ENCODE peak calls at places on chromosomes 13 and 19, in seven cellular contexts. B is heart right ventricle, N is fibroblast of lung, E is pancreas, C is Caco-2, W is hepatocyte, A is astrocyte. U is an unnamed sample.

GRCh38 chr19:34818270-34818669 is 45.3 kb upstream of the ZNF599 start:
- DNase-seq in A (no peak), N (no peak), B (no peak), W (no peak), E (no peak), C (no peak), U (no peak)

GRCh38 chr13:85543144-85543543 is 256.1 kb downstream of the SLITRK6 start:
- DNase-seq in C (no peak), A (no peak), N (peak; percentile 11), E (no peak), W (no peak), B (no peak), U (no peak)

GRCh38 chr13:98664047-98664446 is 87.1 kb upstream of the STK24 start:
- DNase-seq in B (no peak), A (peak; percentile 93), E (no peak), N (peak; percentile 95), C (no peak), W (no peak), U (peak; percentile 7)

GRCh38 chr19:33248104-33248503 is 22.5 kb upstream of the SLC7A10 start:
- DNase-seq in W (no peak), C (no peak), A (no peak), B (no peak), E (no peak), N (no peak), U (no peak)

GRCh38 chr13:36879218-36879938 is 40.7 kb downstream of the SMAD9 start:
- DNase-seq in N (no peak), C (no peak), W (no peak), A (no peak), B (no peak), E (no peak), U (no peak)

GRCh38 chr13:54183166-54183565 is 1154.6 kb downstream of the OLFM4 start:
- DNase-seq in C (no peak), E (no peak), A (no peak), W (no peak), N (no peak), B (no peak), U (no peak)

GRCh38 chr13:92843549-92843948 is 383.1 kb upstream of the GPC6 start:
- DNase-seq in B (no peak), C (no peak), A (peak; percentile 84), E (no peak), W (peak; percentile 10), N (peak; percentile 87), U (no peak)

GRCh38 chr19:33477781-33478180 is 43.8 kb downstream of the PEPD start:
- DNase-seq in E (no peak), N (peak; percentile 77), W (no peak), A (peak; percentile 71), C (no peak), B (no peak), U (no peak)

GRCh38 chr13:30796833-30797601 is 61.7 kb downstream of the ALOX5AP start:
- DNase-seq in W (no peak), C (no peak), A (peak; percentile 78), N (peak; percentile 81), E (no peak), B (no peak), U (no peak)

GRCh38 chr19:35269425-35270117 is 809 bp downstream of the USF2 start:
- DNase-seq in E (peak; percentile 99), A (peak; percentile 63), N (peak; percentile 77), B (peak; percentile 87), C (peak; percentile 96), W (peak; percentile 93), U (peak; percentile 74)

GRCh38 chr19:58009666-58010301 is 7.2 kb upstream of the ZNF606 start:
- DNase-seq in E (peak; percentile 82), W (peak; percentile 71), N (peak; percentile 81), B (peak; percentile 93), A (peak; percentile 70), C (peak; percentile 81), U (peak; percentile 44)

GRCh38 chr19:18542936-18543813 is at the start of gene FKBP8:
- DNase-seq in A (peak; percentile 66), W (peak; percentile 97), E (peak; percentile 98), N (peak; percentile 82), C (peak; percentile 95), B (peak; percentile 96), U (peak; percentile 93)

GRCh38 chr13:56332671-56333070 is 808.0 kb upstream of the PRR20A start:
- DNase-seq in N (no peak), C (no peak), B (no peak), A (no peak), E (no peak), W (no peak), U (no peak)

GRCh38 chr13:39876258-39876657 is 220.8 kb downstream of the COG6 start:
- DNase-seq in W (no peak), B (no peak), E (no peak), A (peak; percentile 91), N (peak; percentile 91), C (no peak), U (no peak)

GRCh38 chr13:106159295-106160195 is 375.9 kb downstream of the EFNB2 start:
- DNase-seq in E (no peak), A (no peak), W (no peak), C (no peak), B (no peak), N (no peak), U (no peak)

GRCh38 chr13:107834268-107834667 is 381.1 kb downstream of the LIG4 start:
- DNase-seq in E (no peak), C (no peak), W (no peak), N (peak; percentile 65), B (no peak), A (peak; percentile 57), U (no peak)

GRCh38 chr19:45177817-45178261 is at the start of gene TRAPPC6A:
- DNase-seq in A (peak; percentile 62), E (no peak), W (no peak), N (peak; percentile 74), B (no peak), C (no peak), U (no peak)

GRCh38 chr19:56273563-56274117 is 1.1 kb downstream of the EDDM13 start:
- DNase-seq in N (peak; percentile 48), W (no peak), B (no peak), E (no peak), C (no peak), A (peak; percentile 36), U (no peak)

GRCh38 chr13:29771247-29771646 is 79.2 kb downstream of the UBL3 start:
- DNase-seq in C (peak; percentile 40), N (peak; percentile 23), A (peak; percentile 14), E (no peak), B (no peak), W (peak; percentile 25), U (no peak)

GRCh38 chr13:113471844-113472243 is 18.6 kb upstream of the ADPRHL1 start:
- DNase-seq in N (no peak), B (no peak), E (no peak), W (no peak), C (no peak), A (no peak), U (no peak)

GRCh38 chr19:52992109-52993004 is 21.4 kb upstream of the ERVV-1 start:
- DNase-seq in B (peak; percentile 22), W (peak; percentile 30), E (peak; percentile 59), A (no peak), N (peak; percentile 9), C (no peak), U (no peak)

GRCh38 chr13:100280681-100281080 is 191.8 kb downstream of the PCCA start:
- DNase-seq in N (peak; percentile 16), A (no peak), W (no peak), B (no peak), E (no peak), C (no peak), U (no peak)

GRCh38 chr13:110874508-110874960 is 40.3 kb downstream of the ANKRD10 start:
- DNase-seq in W (peak; percentile 87), N (peak; percentile 62), E (peak; percentile 93), A (peak; percentile 37), C (peak; percentile 84), B (peak; percentile 89), U (peak; percentile 37)

GRCh38 chr19:16824658-16825311 is 4.4 kb upstream of the SIN3B start:
- DNase-seq in E (no peak), B (no peak), N (peak; percentile 55), W (no peak), A (peak; percentile 39), C (no peak), U (no peak)

GRCh38 chr13:47397739-47398138 is 500.9 kb upstream of the HTR2A start:
- DNase-seq in N (peak; percentile 73), B (no peak), A (peak; percentile 71), E (no peak), C (peak; percentile 31), W (peak; percentile 39), U (no peak)

GRCh38 chr13:79935121-79935520 is 405.8 kb downstream of the SPRY2 start:
- DNase-seq in B (no peak), A (no peak), N (no peak), W (no peak), C (no peak), E (no peak), U (no peak)

GRCh38 chr13:35475960-35476943 is at the start of gene MAB21L1:
- DNase-seq in E (no peak), W (peak; percentile 73), A (peak; percentile 48), C (no peak), B (peak; percentile 31), N (peak; percentile 63), U (no peak)
- H3K27me3 ChIP-seq in E (no peaks in the 10 kb centered on the region), W (peaks cover 94% of the 10 kb centered on the region), A (peaks cover 48% of the 10 kb centered on the region), C (no peaks in the 10 kb centered on the region), B (no peaks in the 10 kb centered on the region), N (no peaks in the 10 kb centered on the region), U (peaks cover 70% of the 10 kb centered on the region)

GRCh38 chr19:48713041-48713863 is 6.3 kb downstream of the MAMSTR start:
- DNase-seq in B (no peak), N (peak; percentile 27), C (peak; percentile 56), E (no peak), W (peak; percentile 56), A (no peak), U (no peak)
- TF ChIP-seq CTCF in B (peak; percentile 18), N (peak; percentile 17), C (peak; percentile 35), E (no peak), W (no peak), A (no peak), U (no peak)

DNA sequence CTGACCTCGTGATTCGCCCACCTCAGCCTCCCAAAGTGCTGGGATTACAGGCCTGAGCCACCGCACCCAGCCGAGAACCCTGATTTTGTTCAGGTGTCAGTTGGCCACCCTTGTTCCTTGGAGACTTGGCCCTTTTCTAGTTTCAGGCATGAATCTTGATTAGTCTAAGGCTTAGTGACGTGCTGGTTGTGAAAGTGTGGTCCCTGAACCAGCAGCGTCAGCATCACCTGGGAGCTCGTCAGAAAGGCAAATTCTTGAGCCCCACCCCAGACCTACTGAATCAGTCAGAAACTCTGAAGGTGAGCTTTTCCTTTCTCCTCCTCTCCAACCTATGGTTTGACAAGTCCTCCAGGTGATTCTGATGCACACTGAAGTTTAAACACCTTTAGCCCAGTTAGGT is 35.2 kb downstream of the CACNG6 start:
- DNase-seq in A (no peak), B (no peak), C (no peak), E (no peak), N (no peak), W (no peak), U (no peak)
- H3K27me3 ChIP-seq in A (no peaks in the 10 kb centered on the region), B (peaks cover 40% of the 10 kb centered on the region), C (no peaks in the 10 kb centered on the region), E (no peaks in the 10 kb centered on the region), N (no peaks in the 10 kb centered on the region), W (no peaks in the 10 kb centered on the region), U (peaks cover 22% of the 10 kb centered on the region)

DNA sequence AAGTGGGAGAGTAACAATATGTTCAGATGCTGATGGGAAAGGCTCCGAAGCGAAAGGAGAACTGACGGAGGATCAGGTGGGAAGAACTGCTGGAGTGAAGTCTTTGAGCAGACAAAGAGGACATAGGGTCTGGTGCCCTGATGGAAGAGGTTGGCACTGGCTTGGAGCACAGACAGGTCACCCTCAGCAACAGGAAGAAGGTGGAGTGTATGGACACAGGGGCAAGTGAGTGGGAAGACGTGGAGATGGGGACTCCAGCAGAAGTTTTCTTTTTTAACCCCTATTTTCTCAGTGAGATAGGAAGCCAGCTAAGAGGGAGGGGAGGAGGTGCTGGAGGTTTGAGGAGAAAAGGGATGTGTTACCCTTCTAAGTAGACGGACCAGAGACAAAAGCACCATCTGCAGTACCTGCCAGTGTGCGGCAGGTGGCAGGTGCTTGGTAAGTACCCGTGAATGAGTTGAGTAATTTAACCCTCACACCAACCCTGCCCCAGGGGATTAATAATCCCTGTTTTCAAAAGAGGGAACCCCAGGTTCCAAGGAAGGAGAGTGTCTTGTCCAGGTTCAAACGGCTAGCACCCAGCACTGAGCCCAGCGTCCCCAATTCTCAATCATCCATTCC is 11.2 kb downstream of the HAS1 start:
- DNase-seq in E (no peak), A (no peak), B (no peak), W (peak; percentile 57), N (peak; percentile 52), C (no peak), U (no peak)
- TF ChIP-seq CTCF in E (no peak), A (peak; percentile 16), B (peak; percentile 29), W (peak; percentile 39), N (peak; percentile 14), C (peak; percentile 14), U (no peak)

U was measured in CD4-positive, alpha-beta T cell.